ENCODE peak calls at places on chromosomes 12 and 14, in four cellular contexts. B, E, T and N are unnamed samples.

GRCh38 chr14:104893435-104894207 is 28.6 kb downstream of the CEP170B start:
- DNase-seq in B (no peak), E (no peak), T (no peak), N (no peak)

GRCh38 chr12:1532367-1532752 is 62.0 kb downstream of the FBXL14 start:
- DNase-seq in B (no peak), E (no peak), T (no peak), N (no peak)

GRCh38 chr14:101509730-101510371 is 51.4 kb upstream of the DIO3 start:
- DNase-seq in B (no peak), E (no peak), T (no peak), N (no peak)

GRCh38 chr14:92692822-92693226 is 55.6 kb downstream of the LGMN start:
- DNase-seq in B (no peak), E (no peak), T (peak), N (no peak)

GRCh38 chr14:36222952-36223468 is 46.5 kb upstream of the PTCSC3 start:
- DNase-seq in B (no peak), E (no peak), T (no peak), N (no peak)

GRCh38 chr12:52238206-52238840 is 5.3 kb downstream of the KRT7 start:
- DNase-seq in B (no peak), E (no peak), T (no peak), N (no peak)

GRCh38 chr12:3289702-3290101 is 201.3 kb upstream of the PRMT8 start:
- DNase-seq in B (no peak), E (no peak), T (no peak), N (no peak)

GRCh38 chr14:69868363-69868963 is 10.8 kb upstream of the SMOC1 start:
- DNase-seq in B (no peak), E (no peak), T (no peak), N (no peak)

GRCh38 chr12:124946440-124946793 is 32.0 kb upstream of the UBC start:
- DNase-seq in B (no peak), E (no peak), T (no peak), N (no peak)